ENCODE peak calls at places on chromosomes 1 and 21, in ten cellular contexts. J is ascending aorta; I is hypothalamus; K is Daoy; N is CD8-positive, alpha-beta memory T cell; O is AG08395; E is ELR; Y is RCC 7860; A is left ventricle myocardium superior; B is AG04450. R is an unnamed sample.

GRCh38 chr1:11054666-11055065 is 5.2 kb downstream of the SRM start:
- DNase-seq in J (no peak), I (no peak), K (no peak), N (no peak), O (no peak), E (no peak), Y (no peak), A (no peak), B (no peak), R (no peak)

GRCh38 chr1:147847831-147848230 is 54.8 kb upstream of the GJA8 start:
- DNase-seq in J (no peak), I (no peak), K (no peak), N (no peak), O (no peak), E (no peak), Y (no peak), A (no peak), B (no peak), R (no peak)

GRCh38 chr1:178724386-178724733 is 684 bp upstream of the RALGPS2 start:
- DNase-seq in J (no peak), I (no peak), K (no peak), N (no peak), O (no peak), E (no peak), Y (no peak), A (no peak), B (no peak), R (no peak)

GRCh38 chr1:167551359-167551758 is 2.2 kb downstream of the CREG1 start:
- DNase-seq in J (no peak), I (no peak), K (no peak), N (no peak), O (no peak), E (no peak), Y (no peak), A (no peak), B (no peak), R (no peak)

GRCh38 chr1:66380452-66381212 is 153.3 kb upstream of the SGIP1 start:
- DNase-seq in J (no peak), I (no peak), K (no peak), N (no peak), O (no peak), E (no peak), Y (no peak), A (no peak), B (no peak), R (no peak)

GRCh38 chr1:228889289-228889688 is 154.0 kb downstream of the RHOU start:
- DNase-seq in J (no peak), I (no peak), K (no peak), N (no peak), O (no peak), E (no peak), Y (no peak), A (no peak), B (no peak), R (no peak)

GRCh38 chr1:156465747-156466365 is 34.7 kb downstream of the MEF2D start:
- DNase-seq in J (no peak), I (no peak), K (no peak), N (no peak), O (no peak), E (peak), Y (no peak), A (peak), B (no peak), R (no peak)

GRCh38 chr1:53715478-53715877 is 23.5 kb downstream of the GLIS1 start:
- DNase-seq in J (no peak), I (no peak), K (peak), N (no peak), O (no peak), E (peak), Y (no peak), A (no peak), B (no peak), R (no peak)

GRCh38 chr1:221575605-221576004 is 166.3 kb downstream of the DUSP10 start:
- DNase-seq in J (no peak), I (no peak), K (no peak), N (no peak), O (no peak), E (no peak), Y (no peak), A (no peak), B (no peak), R (no peak)

GRCh38 chr21:38181101-38181500 is 75.7 kb upstream of the KCNJ15 start:
- DNase-seq in J (no peak), I (no peak), K (peak), N (no peak), O (peak), E (peak), Y (no peak), A (no peak), B (no peak), R (no peak)

GRCh38 chr21:22201669-22202068 is 1203.5 kb downstream of the NCAM2 start:
- DNase-seq in J (no peak), I (no peak), K (no peak), N (no peak), O (no peak), E (peak), Y (no peak), A (no peak), B (no peak), R (no peak)

GRCh38 chr1:240517891-240518290 is 94.1 kb downstream of the GREM2 start:
- DNase-seq in J (no peak), I (no peak), K (no peak), N (no peak), O (no peak), E (no peak), Y (no peak), A (no peak), B (no peak), R (no peak)

GRCh38 chr21:42733037-42733632 is 79.7 kb downstream of the PDE9A start:
- DNase-seq in J (no peak), I (no peak), K (no peak), N (no peak), O (no peak), E (no peak), Y (no peak), A (no peak), B (no peak), R (no peak)

GRCh38 chr1:174023438-174023837 is 1.3 kb upstream of the RC3H1 start:
- DNase-seq in J (no peak), I (no peak), K (peak), N (no peak), O (no peak), E (peak), Y (peak), A (no peak), B (no peak), R (no peak)

GRCh38 chr1:158071106-158071505 is 77.7 kb downstream of the KIRREL1 start:
- DNase-seq in J (no peak), I (no peak), K (no peak), N (no peak), O (no peak), E (no peak), Y (no peak), A (no peak), B (no peak), R (no peak)

GRCh38 chr1:218390625-218391024 is 45.5 kb downstream of the TGFB2 start:
- DNase-seq in J (no peak), I (no peak), K (peak), N (no peak), O (no peak), E (no peak), Y (no peak), A (no peak), B (no peak), R (no peak)

GRCh38 chr1:11523261-11523660 is 44.3 kb downstream of the DISP3 start:
- DNase-seq in J (peak), I (no peak), K (no peak), N (no peak), O (no peak), E (no peak), Y (no peak), A (no peak), B (no peak), R (no peak)

GRCh38 chr1:165927169-165927568 is 99.8 kb downstream of the UCK2 start:
- DNase-seq in J (no peak), I (no peak), K (no peak), N (no peak), O (no peak), E (no peak), Y (no peak), A (no peak), B (no peak), R (no peak)

GRCh38 chr1:193435771-193436170 is 249.4 kb upstream of the B3GALT2 start:
- DNase-seq in J (no peak), I (no peak), K (no peak), N (no peak), O (no peak), E (no peak), Y (no peak), A (no peak), B (no peak), R (no peak)

GRCh38 chr1:151834239-151834638 is 2.6 kb upstream of the RORC start:
- DNase-seq in J (no peak), I (no peak), K (no peak), N (no peak), O (no peak), E (no peak), Y (no peak), A (no peak), B (no peak), R (no peak)

GRCh38 chr1:6971048-6971447 is 185.8 kb downstream of the CAMTA1 start:
- DNase-seq in J (no peak), I (no peak), K (no peak), N (no peak), O (no peak), E (no peak), Y (no peak), A (no peak), B (no peak), R (no peak)

GRCh38 chr21:41000838-41001237 is 153.9 kb upstream of the DSCAM start:
- DNase-seq in J (no peak), I (no peak), K (no peak), N (no peak), O (no peak), E (no peak), Y (no peak), A (no peak), B (no peak), R (no peak)

GRCh38 chr1:222547260-222547614 is 667 bp downstream of the HHIPL2 start:
- DNase-seq in J (no peak), I (no peak), K (no peak), N (no peak), O (no peak), E (no peak), Y (no peak), A (no peak), B (no peak), R (no peak)

GRCh38 chr1:31183927-31184554 is 55.6 kb downstream of the NKAIN1 start:
- DNase-seq in J (no peak), I (no peak), K (peak), N (peak), O (peak), E (peak), Y (no peak), A (no peak), B (no peak), R (peak)

GRCh38 chr1:147772540-147772939 is 12.1 kb upstream of the GJA5 start:
- DNase-seq in J (no peak), I (no peak), K (no peak), N (no peak), O (no peak), E (no peak), Y (no peak), A (no peak), B (no peak), R (no peak)

GRCh38 chr1:101971309-101971708 is 25.4 kb downstream of the OLFM3 start:
- DNase-seq in J (no peak), I (no peak), K (no peak), N (no peak), O (no peak), E (peak), Y (no peak), A (no peak), B (no peak), R (no peak)